ENCODE peak calls at places on chromosomes 4 and X, in five cellular contexts. K is CD8-positive, alpha-beta memory T cell; V is mesenchymal stem cell; J is renal cortical epithelial cell; A is Panc1. F is an unnamed sample.

GRCh38 chrX:117711774-117712173 is 404.8 kb downstream of the KLHL13 start:
- DNase-seq in K (no peak), V (no peak), J (no peak), A (no peak), F (no peak)

GRCh38 chr4:6439120-6439757 is 33.2 kb downstream of the PPP2R2C start:
- DNase-seq in A (no peak), K (no peak), J (no peak), V (no peak), F (peak)

GRCh38 chr4:72006576-72006975 is 25.2 kb upstream of the NPFFR2 start:
- DNase-seq in A (no peak), K (no peak), V (peak), J (peak), F (peak)

GRCh38 chr4:152935138-152935537 is 985 bp upstream of the FHDC1 start:
- DNase-seq in A (no peak), J (no peak), K (no peak), V (peak), F (no peak)

GRCh38 chrX:262391-262909 is 18.7 kb upstream of the PLCXD1 start:
- DNase-seq in A (no peak), K (no peak), J (peak), V (no peak), F (no peak)

GRCh38 chrX:41475611-41476241 is 28.6 kb downstream of the NYX start:
- DNase-seq in V (peak), J (peak), A (no peak), K (no peak), F (no peak)

GRCh38 chr4:139419388-139419914 is 34.5 kb upstream of the RAB33B start:
- DNase-seq in A (no peak), K (no peak), J (peak), V (peak), F (peak)

GRCh38 chr4:75063417-75063816 is 130.5 kb downstream of the PARM1 start:
- DNase-seq in J (no peak), K (no peak), A (no peak), V (no peak), F (no peak)

GRCh38 chrX:84339507-84340364 is 151.7 kb upstream of the RPS6KA6 start:
- DNase-seq in K (no peak), A (no peak), V (peak), J (peak), F (peak)

F was measured in amniotic epithelial cell.